ENCODE peak calls at places on chromosomes 7 and 10, in five cellular contexts. F, Y, Q, K and M are unnamed samples.

GRCh38 chr7:148334441-148334956 is 256.1 kb upstream of the C7orf33 start:
- DNase-seq in F (no peak), Y (no peak), Q (no peak), K (no peak), M (no peak)

GRCh38 chr7:158805937-158806336 is 23.4 kb downstream of the ESYT2 start:
- DNase-seq in F (no peak), Y (no peak), Q (no peak), K (no peak), M (no peak)

GRCh38 chr10:101485681-101486554 is 102.1 kb downstream of the POLL start:
- DNase-seq in F (no peak), Y (no peak), Q (peak), K (peak), M (no peak)

GRCh38 chr10:44835300-44835699 is 75.8 kb upstream of the TMEM72 start:
- DNase-seq in F (no peak), Y (no peak), Q (no peak), K (no peak), M (no peak)

GRCh38 chr10:24307696-24308476 is 98.9 kb downstream of the KIAA1217 start:
- DNase-seq in F (no peak), Y (no peak), Q (no peak), K (peak), M (no peak)

GRCh38 chr7:125930848-125931247 is 1001.2 kb upstream of the POT1 start:
- DNase-seq in F (no peak), Y (no peak), Q (no peak), K (no peak), M (no peak)

GRCh38 chr7:149509774-149510173 is 12.2 kb upstream of the ZNF746 start:
- DNase-seq in F (no peak), Y (no peak), Q (no peak), K (no peak), M (no peak)

GRCh38 chr10:102422586-102423129 is 2.0 kb downstream of the FBXL15 start:
- DNase-seq in F (peak), Y (peak), Q (peak), K (peak), M (peak)

GRCh38 chr7:77450054-77450453 is 33.9 kb upstream of the GSAP start:
- DNase-seq in F (no peak), Y (no peak), Q (no peak), K (no peak), M (no peak)

GRCh38 chr7:148306759-148307158 is 283.8 kb upstream of the C7orf33 start:
- DNase-seq in F (no peak), Y (no peak), Q (no peak), K (no peak), M (peak)

GRCh38 chr7:13988765-13989137 is 715 bp downstream of the ETV1 start:
- DNase-seq in F (no peak), Y (no peak), Q (peak), K (peak), M (no peak)

GRCh38 chr7:26078437-26079362 is 73.3 kb upstream of the NFE2L3 start:
- DNase-seq in F (peak), Y (peak), Q (peak), K (peak), M (peak)

GRCh38 chr10:13414137-13414536 is 66.0 kb upstream of the SEPHS1 start:
- DNase-seq in F (no peak), Y (no peak), Q (no peak), K (no peak), M (no peak)

GRCh38 chr10:124286621-124287020 is 132.1 kb downstream of the OAT start:
- DNase-seq in F (no peak), Y (no peak), Q (no peak), K (no peak), M (no peak)

GRCh38 chr10:81082621-81083376 is 545.1 kb downstream of the SH2D4B start:
- DNase-seq in F (no peak), Y (no peak), Q (no peak), K (no peak), M (no peak)

GRCh38 chr7:114026486-114027089 is 107.8 kb upstream of the PPP1R3A start:
- DNase-seq in F (no peak), Y (no peak), Q (peak), K (peak), M (peak)

GRCh38 chr7:12716134-12716667 is 28.8 kb downstream of the ARL4A start:
- DNase-seq in F (no peak), Y (no peak), Q (no peak), K (peak), M (no peak)

GRCh38 chr7:1809070-1809469 is 139.0 kb downstream of the ELFN1 start:
- DNase-seq in F (no peak), Y (no peak), Q (no peak), K (no peak), M (no peak)

GRCh38 chr7:30896783-30897617 is 14.7 kb upstream of the AQP1 start:
- DNase-seq in F (no peak), Y (no peak), Q (no peak), K (peak), M (no peak)

GRCh38 chr10:124971276-124971675 is 29.4 kb downstream of the ZRANB1 start:
- DNase-seq in F (no peak), Y (no peak), Q (no peak), K (no peak), M (no peak)

GRCh38 chr10:118332247-118332646 is 9.9 kb downstream of the FAM204A start:
- DNase-seq in F (no peak), Y (no peak), Q (no peak), K (no peak), M (no peak)

GRCh38 chr7:142365410-142365842 is 107.6 kb upstream of the PRSS58 start:
- DNase-seq in F (no peak), Y (no peak), Q (no peak), K (no peak), M (no peak)

GRCh38 chr7:139777948-139778841 is at the start of gene HIPK2:
- DNase-seq in F (peak), Y (peak), Q (peak), K (peak), M (peak)

GRCh38 chr7:148144827-148145226 is 445.7 kb upstream of the C7orf33 start:
- DNase-seq in F (no peak), Y (no peak), Q (no peak), K (no peak), M (no peak)

GRCh38 chr10:118342638-118343020 is 505 bp upstream of the FAM204A start:
- DNase-seq in F (no peak), Y (no peak), Q (no peak), K (peak), M (no peak)

GRCh38 chr7:100642534-100642907 is 1.2 kb upstream of the TFR2 start:
- DNase-seq in F (peak), Y (no peak), Q (no peak), K (no peak), M (peak)

GRCh38 chr10:24415455-24416169 is 206.7 kb downstream of the KIAA1217 start:
- DNase-seq in F (peak), Y (no peak), Q (peak), K (peak), M (no peak)

GRCh38 chr10:118300266-118300665 is 41.9 kb downstream of the FAM204A start:
- DNase-seq in F (no peak), Y (no peak), Q (no peak), K (no peak), M (no peak)

GRCh38 chr10:5546891-5547683 is 22.3 kb downstream of the CALML3 start:
- DNase-seq in F (peak), Y (peak), Q (peak), K (peak), M (no peak)

GRCh38 chr10:71846816-71847215 is 4.2 kb downstream of the PSAP start:
- DNase-seq in F (no peak), Y (no peak), Q (no peak), K (no peak), M (no peak)

GRCh38 chr10:30553625-30554442 is 75.7 kb downstream of the LYZL2 start:
- DNase-seq in F (peak), Y (no peak), Q (peak), K (peak), M (no peak)

GRCh38 chr10:119516381-119517234 is 25.9 kb downstream of the RGS10 start:
- DNase-seq in F (peak), Y (no peak), Q (no peak), K (peak), M (peak)

GRCh38 chr7:64946772-64947171 is 43.7 kb downstream of the ZNF273 start:
- DNase-seq in F (no peak), Y (no peak), Q (peak), K (no peak), M (peak)
- TF ChIP-seq CTCF in F (no peak), Y (no peak), Q (peak), K (peak), M (peak)

DNA sequence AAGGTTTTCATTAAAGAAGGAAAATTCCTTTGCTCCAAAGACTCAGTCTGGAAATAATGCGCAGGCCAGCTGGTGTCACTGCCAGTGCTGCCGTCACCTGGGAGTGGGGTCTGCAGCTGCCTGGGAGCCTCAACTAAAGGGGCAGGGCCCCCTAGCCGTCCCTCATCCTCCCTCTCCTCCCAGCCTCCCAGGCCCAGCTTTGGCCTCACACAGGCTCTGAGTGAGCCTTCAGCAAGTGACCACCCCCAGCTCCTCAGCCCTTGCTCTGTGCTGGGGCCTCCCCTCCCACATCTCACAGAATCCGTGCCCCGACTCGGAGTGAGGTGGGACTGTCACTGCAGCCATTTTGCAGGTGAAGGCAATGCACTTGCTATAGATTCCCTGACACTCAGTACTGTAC is 11.1 kb upstream of the RET start:
- DNase-seq in F (no peak), Y (no peak), Q (no peak), K (no peak), M (no peak)
- TF ChIP-seq CTCF in F (no peak), Y (no peak), Q (no peak), K (no peak), M (no peak)

DNA sequence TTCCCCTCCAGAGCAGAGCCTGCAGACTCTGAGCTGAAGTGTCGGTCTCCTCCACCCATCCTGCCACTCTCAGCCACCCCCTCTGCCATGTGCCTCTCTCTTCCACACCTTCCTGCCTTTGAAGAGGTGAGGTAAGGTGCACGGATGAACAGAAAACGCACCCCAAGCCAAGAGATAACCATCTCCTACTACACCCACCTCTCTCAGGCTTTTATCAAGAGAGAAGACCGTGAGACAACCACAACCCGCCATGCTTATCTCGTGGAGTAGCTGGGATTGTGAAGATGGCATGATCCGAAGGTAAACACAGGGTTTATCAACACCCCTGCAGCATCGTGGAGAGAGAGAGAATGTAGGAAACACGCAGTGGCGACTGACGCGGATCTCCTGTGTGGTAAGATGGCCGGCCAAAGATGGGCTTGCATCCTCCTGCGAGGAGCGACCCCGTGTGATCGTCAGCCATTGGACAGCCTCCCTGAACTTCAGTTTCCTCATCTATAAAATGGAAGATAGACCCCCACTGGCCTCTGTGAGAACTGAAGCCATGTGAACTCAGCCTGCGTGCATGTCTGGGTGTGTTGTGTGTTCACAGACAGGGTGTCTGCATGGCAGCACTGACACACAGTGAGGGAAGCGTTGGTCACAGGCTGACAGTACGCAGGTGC is 219.0 kb downstream of the DIP2C start:
- DNase-seq in F (no peak), Y (no peak), Q (no peak), K (no peak), M (no peak)
- TF ChIP-seq CTCF in F (no peak), Y (no peak), Q (no peak), K (no peak), M (no peak)

GRCh38 chr7:116573541-116573940 is 48.7 kb downstream of the CAV1 start:
- DNase-seq in F (no peak), Y (no peak), Q (no peak), K (no peak), M (no peak)
- TF ChIP-seq CTCF in F (no peak), Y (no peak), Q (no peak), K (no peak), M (no peak)

DNA sequence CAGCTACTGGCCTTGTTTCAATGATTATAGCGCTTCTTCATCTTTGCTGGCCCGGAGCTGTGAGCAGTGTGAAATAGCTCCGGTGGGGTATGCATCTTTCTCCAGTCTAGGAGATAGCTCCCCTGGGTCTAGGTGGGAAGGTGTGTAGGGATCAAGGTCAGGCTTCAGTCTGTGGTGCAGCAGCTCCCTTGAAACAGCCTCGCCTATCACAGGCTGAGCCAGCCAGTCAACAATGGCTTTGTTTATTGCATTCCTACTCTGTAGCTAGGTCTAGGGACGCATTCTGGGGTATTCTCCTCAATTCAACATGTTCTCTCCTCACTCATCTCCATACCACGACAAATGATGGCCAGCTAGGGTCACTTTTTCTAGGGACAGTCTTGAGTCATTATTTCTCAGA is 646.8 kb upstream of the IGFBP3 start:
- DNase-seq in F (no peak), Y (no peak), Q (no peak), K (no peak), M (no peak)
- TF ChIP-seq CTCF in F (no peak), Y (no peak), Q (no peak), K (no peak), M (no peak)

GRCh38 chr10:62890395-62890794 is 74.2 kb upstream of the EGR2 start:
- DNase-seq in F (no peak), Y (no peak), Q (no peak), K (no peak), M (no peak)
- TF ChIP-seq CTCF in F (no peak), Y (no peak), Q (no peak), K (no peak), M (no peak)

DNA sequence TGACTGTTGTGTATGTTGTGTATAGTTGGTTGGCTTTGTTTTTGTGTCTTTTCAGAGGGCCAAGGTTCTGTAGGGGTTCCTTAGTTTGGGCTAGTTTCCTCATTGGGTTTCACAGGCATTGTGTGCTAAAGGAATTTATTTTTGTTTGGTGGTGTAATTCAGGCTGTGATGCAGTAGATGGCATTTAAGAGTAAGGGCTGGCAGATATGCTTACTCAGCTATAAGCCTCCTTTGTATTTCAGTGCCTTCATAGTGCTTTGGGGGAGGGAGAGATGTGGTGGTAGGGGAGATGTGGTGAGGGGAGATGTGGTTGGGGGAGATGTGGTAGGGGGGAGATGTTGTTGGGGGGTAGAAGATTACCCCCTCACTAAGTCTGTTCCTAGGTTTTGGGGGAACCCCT is 91.7 kb downstream of the SLC25A40 start:
- DNase-seq in F (no peak), Y (no peak), Q (no peak), K (peak), M (no peak)
- TF ChIP-seq CTCF in F (no peak), Y (no peak), Q (no peak), K (peak), M (peak)

DNA sequence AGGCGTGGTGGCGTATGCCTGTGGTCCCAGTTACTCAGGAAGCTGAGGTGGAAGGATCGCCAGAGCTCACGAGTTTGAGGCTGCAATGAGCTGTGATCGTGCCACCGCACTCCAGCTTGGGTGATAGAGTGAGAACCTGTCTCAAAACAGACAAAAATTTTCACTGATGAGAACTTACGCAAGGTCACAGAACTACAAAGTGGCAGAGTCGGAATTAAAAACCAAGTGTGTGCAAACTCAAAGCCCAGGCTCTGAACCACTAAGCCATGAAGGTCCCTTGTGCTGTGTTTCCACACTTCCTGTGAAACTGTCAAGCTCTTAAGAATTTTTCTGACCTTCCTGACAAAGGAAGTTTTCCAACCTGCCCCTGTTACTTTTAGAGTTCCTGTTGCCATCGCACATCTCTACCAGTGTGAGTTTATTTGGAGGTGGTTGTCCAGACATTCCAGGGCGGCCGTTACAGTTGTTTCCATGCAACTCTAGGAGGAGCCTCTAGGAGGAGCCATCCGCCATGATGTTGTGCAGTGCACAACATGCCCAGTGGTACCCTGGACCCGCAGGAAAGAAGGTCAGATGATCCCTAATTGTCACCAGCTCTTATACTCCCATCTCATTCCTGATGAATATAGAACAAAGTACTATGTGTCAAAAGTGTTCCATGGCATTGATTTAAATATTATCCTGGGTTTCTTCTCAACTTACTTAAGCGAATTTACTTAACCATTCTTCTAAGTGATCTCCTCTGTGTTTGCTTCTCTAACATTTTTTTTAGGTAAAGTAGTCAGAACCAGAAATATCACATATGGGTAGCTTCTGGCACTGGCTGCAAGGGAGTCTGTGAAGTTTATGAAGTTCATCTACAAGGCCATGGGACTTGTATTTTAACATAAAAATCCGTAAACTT is 49.0 kb upstream of the LYZL1 start:
- DNase-seq in F (no peak), Y (no peak), Q (peak), K (peak), M (peak)
- TF ChIP-seq CTCF in F (peak), Y (no peak), Q (peak), K (peak), M (peak)